ENCODE peak calls at places on chromosomes 4 and X, in ten cellular contexts. P is DND-41; A is PC-9; Y is suprapubic skin; W is tibial artery; J is CD8-positive, alpha-beta memory T cell; H is stomach; X is right atrium auricular region; O is IMR-90; I is lower lobe of right lung. U is an unnamed sample.

GRCh38 chrX:147912093-147912801 is 528 bp downstream of the FMR1 start:
- DNase-seq in P (peak; percentile 57), A (peak; percentile 26), Y (peak; percentile 69), W (peak; percentile 64), J (peak; percentile 23), H (peak; percentile 29), X (no peak), O (peak; percentile 31), I (peak; percentile 39), U (peak; percentile 27)

GRCh38 chr4:40055873-40056721 is 553 bp upstream of the N4BP2 start:
- DNase-seq in P (peak; percentile 71), A (peak; percentile 65), Y (peak; percentile 83), W (peak; percentile 88), J (peak; percentile 51), H (peak; percentile 72), X (peak; percentile 70), O (peak; percentile 83), I (peak; percentile 84), U (peak; percentile 70)

GRCh38 chrX:20116575-20117240 is at the start of gene MAP7D2:
- DNase-seq in P (no peak), A (no peak), Y (no peak), W (no peak), J (no peak), H (no peak), X (no peak), O (no peak), I (no peak), U (no peak)

GRCh38 chrX:109859673-109860072 is 126.6 kb upstream of the ACSL4 start:
- DNase-seq in P (no peak), A (no peak), Y (no peak), W (no peak), J (no peak), H (no peak), X (no peak), O (no peak), I (no peak), U (no peak)

GRCh38 chr4:85200106-85200505 is 233.6 kb upstream of the WDFY3 start:
- DNase-seq in P (no peak), A (no peak), Y (no peak), W (no peak), J (no peak), H (no peak), X (no peak), O (no peak), I (no peak), U (no peak)

GRCh38 chrX:68931345-68931744 is 102.5 kb downstream of the EFNB1 start:
- DNase-seq in P (no peak), A (peak; percentile 34), Y (no peak), W (peak; percentile 66), J (no peak), H (no peak), X (no peak), O (no peak), I (peak; percentile 46), U (no peak)

GRCh38 chr4:169085015-169085414 is 75.0 kb upstream of the CBR4 start:
- DNase-seq in P (no peak), A (no peak), Y (no peak), W (no peak), J (no peak), H (no peak), X (no peak), O (no peak), I (no peak), U (no peak)

GRCh38 chr4:80011636-80012236 is 61.3 kb downstream of the ANTXR2 start:
- DNase-seq in P (no peak), A (no peak), Y (no peak), W (no peak), J (no peak), H (no peak), X (no peak), O (peak; percentile 94), I (no peak), U (no peak)

GRCh38 chrX:147890766-147891165 is 21.0 kb upstream of the FMR1 start:
- DNase-seq in P (no peak), A (no peak), Y (no peak), W (no peak), J (no peak), H (no peak), X (no peak), O (no peak), I (no peak), U (no peak)

GRCh38 chr4:82247171-82247570 is 126.6 kb downstream of the HNRNPD start:
- DNase-seq in P (no peak), A (no peak), Y (no peak), W (no peak), J (no peak), H (no peak), X (no peak), O (no peak), I (no peak), U (no peak)

GRCh38 chr4:77074961-77075855 is 581 bp downstream of the CCNI start:
- DNase-seq in P (peak; percentile 89), A (peak; percentile 62), Y (peak; percentile 87), W (peak; percentile 88), J (peak; percentile 83), H (peak; percentile 68), X (peak; percentile 76), O (peak; percentile 65), I (peak; percentile 90), U (peak; percentile 85)

GRCh38 chr4:139876328-139876941 is 210.8 kb downstream of the MGST2 start:
- DNase-seq in P (no peak), A (no peak), Y (no peak), W (no peak), J (no peak), H (no peak), X (no peak), O (no peak), I (no peak), U (no peak)
- H3K4me3 ChIP-seq in P (no peak overlapping the region), A (no peak overlapping the region), Y (no peak overlapping the region), W (no peak overlapping the region), J (no peak overlapping the region), H (no peak overlapping the region), X (no peak overlapping the region), O (no peak overlapping the region), I (no peak overlapping the region), U (no peak overlapping the region)

GRCh38 chr4:98102660-98103059 is 40.6 kb downstream of the STPG2 start:
- DNase-seq in P (no peak), A (no peak), Y (no peak), W (no peak), J (no peak), H (no peak), X (no peak), O (no peak), I (no peak), U (no peak)
- H3K27ac ChIP-seq in P (no peak overlapping the region), A (no peak overlapping the region), Y (no peak overlapping the region), W (no peak overlapping the region), J (no peak overlapping the region), H (no peak overlapping the region), X (no peak overlapping the region), O (no peak overlapping the region), I (no peak overlapping the region), U (no peak overlapping the region)

GRCh38 chr4:96767815-96768480 is 928.1 kb downstream of the PDHA2 start:
- DNase-seq in P (no peak), A (no peak), Y (no peak), W (no peak), J (no peak), H (no peak), X (no peak), O (no peak), I (no peak), U (no peak)
- H3K4me3 ChIP-seq in P (no peak overlapping the region), A (no peak overlapping the region), Y (no peak overlapping the region), W (no peak overlapping the region), J (no peak overlapping the region), H (no peak overlapping the region), X (no peak overlapping the region), O (no peak overlapping the region), I (no peak overlapping the region), U (no peak overlapping the region)

DNA sequence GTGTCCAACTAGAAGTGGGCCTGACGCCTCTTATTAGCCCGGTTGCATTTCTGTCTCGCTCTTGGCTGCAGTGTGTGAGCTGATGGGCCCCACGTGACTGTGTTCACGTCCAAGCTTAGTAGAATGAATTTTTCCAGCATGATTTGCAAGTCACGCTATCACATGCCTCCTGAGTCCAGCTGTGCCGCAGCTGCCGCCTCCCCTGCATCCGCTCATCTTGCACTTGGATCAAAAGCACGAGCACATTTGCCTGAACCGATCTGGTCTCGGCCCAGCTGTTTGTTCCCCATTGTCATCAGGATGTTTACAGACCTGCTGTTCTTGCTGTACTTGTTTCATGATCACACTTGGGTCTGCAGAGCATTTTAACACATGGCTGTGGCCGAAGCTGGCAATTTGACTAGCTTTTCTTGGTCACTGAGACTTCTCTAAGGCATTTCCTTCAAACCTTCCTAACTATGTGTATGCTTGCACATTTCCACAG is 126.5 kb downstream of the KIT start:
- DNase-seq in P (no peak), A (no peak), Y (peak; percentile 92), W (peak; percentile 96), J (no peak), H (peak; percentile 51), X (peak; percentile 97), O (peak; percentile 91), I (peak; percentile 67), U (no peak)
- H3K27ac ChIP-seq in P (no peak overlapping the region), A (no peak overlapping the region), Y (peak overlapping the region; percentile 45), W (peak overlapping the region; percentile 88), J (no peak overlapping the region), H (no peak overlapping the region), X (peak overlapping the region; percentile 75), O (peak overlapping the region; percentile 95), I (peak overlapping the region; percentile 42), U (no peak overlapping the region)

DNA sequence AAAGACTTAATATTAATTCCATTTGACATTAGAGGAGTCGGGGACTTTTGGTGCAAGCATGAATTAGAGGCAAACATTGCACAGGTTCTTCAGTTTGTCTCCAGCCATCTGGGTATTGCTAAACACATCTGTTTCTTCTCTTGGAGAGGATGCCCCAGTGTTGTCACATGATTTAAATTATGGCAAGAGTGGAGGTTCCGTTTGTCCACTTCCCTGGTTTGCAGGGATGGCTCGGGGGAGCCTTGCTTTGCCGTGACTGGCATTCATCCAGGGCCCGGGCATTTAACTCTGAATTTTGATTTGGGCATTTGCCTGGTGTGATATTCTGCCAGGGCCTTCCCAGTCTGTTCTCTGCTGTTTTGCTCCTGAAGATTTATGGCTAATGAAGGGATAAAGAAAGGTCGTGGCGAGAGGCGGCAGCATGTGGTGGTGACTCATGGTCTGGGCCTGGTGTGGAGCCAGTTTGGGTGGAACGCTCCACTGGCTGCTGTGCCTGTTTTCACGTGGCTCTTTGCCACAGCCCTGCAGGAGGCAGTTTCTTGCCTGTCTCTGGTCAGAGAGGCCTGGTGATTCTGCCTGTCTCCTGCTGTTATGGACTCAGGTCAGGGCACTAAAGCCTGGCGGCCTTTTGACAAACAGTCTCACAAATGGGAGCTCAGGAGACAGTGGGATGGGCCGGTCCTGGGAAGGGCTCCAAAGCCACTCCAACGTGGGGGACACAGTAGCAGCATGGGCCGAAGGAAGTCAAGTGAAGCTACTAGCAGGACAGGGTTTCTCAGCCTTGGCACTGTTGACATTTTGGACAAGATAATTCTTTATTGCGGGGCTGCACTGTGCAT is 99.4 kb upstream of the PGRMC2 start:
- DNase-seq in P (no peak), A (peak; percentile 87), Y (peak; percentile 96), W (peak; percentile 98), J (no peak), H (peak; percentile 90), X (peak; percentile 96), O (peak; percentile 97), I (peak; percentile 75), U (no peak)
- H3K4me3 ChIP-seq in P (no peak overlapping the region), A (no peak overlapping the region), Y (peak overlapping the region; percentile 6), W (no peak overlapping the region), J (no peak overlapping the region), H (no peak overlapping the region), X (no peak overlapping the region), O (no peak overlapping the region), I (peak overlapping the region; percentile 15), U (no peak overlapping the region)